ENCODE peak calls at places on chromosomes 11 and 22, in five cellular contexts. U, J, G, A and R are unnamed samples.

GRCh38 chr11:108223449-108224149 is 732 bp downstream of the ATM start:
- DNase-seq in U (no peak), A (no peak), J (no peak), G (no peak), R (no peak)

GRCh38 chr11:107679255-107680024 is 32.4 kb downstream of the SLN start:
- DNase-seq in U (no peak), A (no peak), G (no peak), J (no peak), R (no peak)

GRCh38 chr11:12445001-12445400 is 67.6 kb downstream of the PARVA start:
- DNase-seq in J (no peak), U (no peak), G (no peak), A (no peak), R (no peak)

GRCh38 chr22:50002791-50003190 is 9.8 kb downstream of the IL17REL start:
- DNase-seq in J (no peak), A (no peak), U (no peak), G (no peak), R (no peak)

GRCh38 chr11:86016451-86016850 is 52.4 kb downstream of the PICALM start:
- DNase-seq in A (no peak), G (no peak), U (no peak), J (no peak), R (no peak)

GRCh38 chr22:49413551-49413950 is 414.1 kb downstream of the BRD1 start:
- DNase-seq in G (no peak), A (no peak), J (peak), U (no peak), R (no peak)

GRCh38 chr11:123587559-123587958 is 66.9 kb downstream of the SCN3B start:
- DNase-seq in J (no peak), U (no peak), A (no peak), G (no peak), R (no peak)

GRCh38 chr11:79546366-79546765 is 105.5 kb upstream of the TENM4 start:
- DNase-seq in J (no peak), A (no peak), U (no peak), G (no peak), R (no peak)

GRCh38 chr22:29780781-29781676 is 13.9 kb downstream of the UQCR10 start:
- DNase-seq in U (no peak), A (peak), G (peak), J (no peak), R (no peak)

GRCh38 chr11:74605403-74605802 is 13.0 kb downstream of the POLD3 start:
- DNase-seq in G (no peak), J (no peak), U (no peak), A (no peak), R (no peak)

GRCh38 chr11:77557553-77557952 is 32.2 kb upstream of the AQP11 start:
- DNase-seq in J (no peak), A (no peak), U (no peak), G (peak), R (no peak)

GRCh38 chr11:61897387-61898246 is 6.3 kb upstream of the FADS3 start:
- DNase-seq in G (peak), J (peak), A (no peak), U (peak), R (no peak)

GRCh38 chr11:128953151-128953550 is 10.5 kb upstream of the TP53AIP1 start:
- DNase-seq in A (no peak), U (no peak), G (no peak), J (no peak), R (no peak)

GRCh38 chr11:93838967-93839366 is 11.5 kb downstream of the VSTM5 start:
- DNase-seq in G (no peak), A (no peak), U (no peak), J (no peak), R (no peak)

GRCh38 chr11:103031834-103032233 is 60.1 kb downstream of the DCUN1D5 start:
- DNase-seq in G (no peak), A (peak), J (no peak), U (no peak), R (no peak)

GRCh38 chr11:117966908-117967307 is 19.3 kb upstream of the IL10RA start:
- DNase-seq in J (no peak), A (no peak), U (no peak), G (no peak), R (no peak)

GRCh38 chr11:100719809-100720221 is 32.7 kb downstream of the ARHGAP42 start:
- DNase-seq in J (no peak), U (no peak), A (peak), G (peak), R (peak)

GRCh38 chr11:2892215-2893020 is 6.8 kb upstream of the CDKN1C start:
- DNase-seq in A (no peak), G (peak), J (no peak), U (peak), R (no peak)

GRCh38 chr22:26496456-26496855 is 12.8 kb downstream of the SRRD start:
- DNase-seq in J (no peak), U (no peak), G (no peak), A (no peak), R (no peak)

GRCh38 chr11:69135420-69136363 is 20.0 kb upstream of the SMIM38 start:
- DNase-seq in J (no peak), U (no peak), A (no peak), G (no peak), R (no peak)

GRCh38 chr11:34356130-34356529 is 1.7 kb downstream of the ABTB2 start:
- DNase-seq in G (no peak), U (no peak), J (no peak), A (no peak), R (no peak)

GRCh38 chr11:48169259-48169658 is 47.4 kb upstream of the OR4B1 start:
- DNase-seq in G (no peak), A (no peak), J (no peak), U (no peak), R (no peak)

GRCh38 chr11:34468209-34468841 is 29.6 kb downstream of the CAT start:
- DNase-seq in J (no peak), G (peak), A (no peak), U (no peak), R (peak)

GRCh38 chr11:20127671-20128527 is 32.4 kb downstream of the DBX1 start:
- DNase-seq in J (peak), A (no peak), G (peak), U (peak), R (no peak)

GRCh38 chr11:86202013-86202336 is 42.6 kb upstream of the EED start:
- DNase-seq in J (no peak), G (no peak), A (no peak), U (no peak), R (no peak)

DNA sequence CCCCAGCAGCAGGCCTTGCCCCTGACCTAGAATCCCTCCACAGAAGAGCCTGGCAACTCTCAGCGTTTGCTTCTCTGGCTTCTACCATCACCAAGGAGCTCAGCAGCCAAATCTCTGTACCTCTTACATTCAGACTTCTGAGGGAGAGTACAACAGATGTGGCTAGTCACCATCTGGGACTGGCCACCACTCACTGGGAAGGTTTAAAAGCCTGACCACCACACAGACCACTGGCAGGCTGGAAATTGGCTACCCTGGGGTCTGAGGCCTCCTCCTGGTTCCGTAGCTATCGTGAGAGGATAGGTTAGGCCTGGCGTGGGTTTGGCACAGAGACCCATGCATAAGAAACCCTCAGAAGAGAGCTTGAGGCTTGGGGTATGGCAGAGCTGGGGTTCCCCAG is 478.5 kb upstream of the CADM1 start:
- DNase-seq in G (no peak), J (no peak), A (no peak), U (no peak), R (no peak)
- TF ChIP-seq CTCF in G (no peak), J (no peak), A (no peak), U (no peak), R (no peak)

GRCh38 chr11:110303414-110303826 is 7.0 kb upstream of the RDX start:
- DNase-seq in A (no peak), U (no peak), G (no peak), J (no peak), R (no peak)
- H3K4me3 ChIP-seq in A (no peak), U (no peak), G (no peak), J (no peak), R (no peak)

DNA sequence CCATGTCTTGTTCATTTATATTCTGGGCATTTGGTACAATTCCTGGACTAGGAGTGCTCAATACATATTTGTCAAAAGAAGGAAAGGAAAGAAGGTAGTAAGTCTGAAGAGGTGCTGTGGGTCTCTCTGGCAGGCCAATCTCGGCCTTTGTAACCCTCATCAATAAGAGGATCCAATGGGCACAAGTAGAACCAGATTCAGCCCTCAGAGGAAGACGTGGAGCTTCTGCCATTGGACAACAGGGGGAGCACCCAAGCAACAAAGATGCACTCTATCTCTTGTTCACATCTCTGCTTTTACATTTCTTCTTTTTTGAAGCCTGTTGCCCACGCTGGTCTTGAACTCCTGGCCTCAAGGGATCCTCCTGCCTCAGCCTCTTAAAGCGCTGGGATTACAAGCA is 2.2 kb upstream of the VPS11 start:
- DNase-seq in U (no peak), G (no peak), A (no peak), J (no peak), R (peak)
- TF ChIP-seq CTCF in U (peak), G (peak), A (peak), J (no peak), R (peak)

DNA sequence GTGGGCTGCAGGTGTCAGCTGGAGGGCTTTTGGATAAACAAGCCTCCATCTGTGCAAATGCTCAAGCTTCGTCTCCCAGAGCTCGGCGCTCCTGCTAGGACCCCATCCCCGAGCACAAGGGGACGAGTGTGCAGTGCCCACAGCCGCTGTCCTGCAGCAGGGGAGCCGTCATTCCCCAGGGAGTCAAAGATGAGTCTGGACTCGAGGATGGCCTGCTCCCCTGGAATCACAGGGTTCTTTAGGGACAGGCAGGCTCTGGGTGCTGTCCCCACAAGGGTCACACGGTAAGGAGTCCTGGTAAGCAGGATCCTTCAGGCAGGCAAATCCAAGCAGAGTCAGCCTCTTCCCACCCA is 50.2 kb downstream of the APOL1 start:
- DNase-seq in U (no peak), A (no peak), G (no peak), J (no peak), R (no peak)
- H3K4me3 ChIP-seq in U (no peak), A (no peak), G (no peak), J (no peak), R (no peak)

GRCh38 chr22:44914026-44914721 is 95.6 kb downstream of the PHF21B start:
- DNase-seq in J (no peak), G (no peak), A (no peak), U (no peak), R (no peak)

GRCh38 chr22:44915441-44915840 is 94.4 kb downstream of the PHF21B start:
- DNase-seq in J (no peak), U (peak), A (no peak), G (no peak), R (no peak)

GRCh38 chr22:44916281-44917231 is 93.2 kb downstream of the PHF21B start:
- DNase-seq in A (no peak), G (no peak), U (peak), J (no peak), R (no peak)

GRCh38 chr22:44909241-44909640 is 100.6 kb downstream of the PHF21B start:
- DNase-seq in A (no peak), J (peak), U (no peak), G (no peak), R (no peak)

GRCh38 chr22:44913198-44913983 is 96.4 kb downstream of the PHF21B start:
- DNase-seq in G (no peak), U (peak), A (no peak), J (no peak), R (no peak)
- TF ChIP-seq CTCF in G (no peak), U (no peak), A (no peak), J (no peak), R (no peak)

DNA sequence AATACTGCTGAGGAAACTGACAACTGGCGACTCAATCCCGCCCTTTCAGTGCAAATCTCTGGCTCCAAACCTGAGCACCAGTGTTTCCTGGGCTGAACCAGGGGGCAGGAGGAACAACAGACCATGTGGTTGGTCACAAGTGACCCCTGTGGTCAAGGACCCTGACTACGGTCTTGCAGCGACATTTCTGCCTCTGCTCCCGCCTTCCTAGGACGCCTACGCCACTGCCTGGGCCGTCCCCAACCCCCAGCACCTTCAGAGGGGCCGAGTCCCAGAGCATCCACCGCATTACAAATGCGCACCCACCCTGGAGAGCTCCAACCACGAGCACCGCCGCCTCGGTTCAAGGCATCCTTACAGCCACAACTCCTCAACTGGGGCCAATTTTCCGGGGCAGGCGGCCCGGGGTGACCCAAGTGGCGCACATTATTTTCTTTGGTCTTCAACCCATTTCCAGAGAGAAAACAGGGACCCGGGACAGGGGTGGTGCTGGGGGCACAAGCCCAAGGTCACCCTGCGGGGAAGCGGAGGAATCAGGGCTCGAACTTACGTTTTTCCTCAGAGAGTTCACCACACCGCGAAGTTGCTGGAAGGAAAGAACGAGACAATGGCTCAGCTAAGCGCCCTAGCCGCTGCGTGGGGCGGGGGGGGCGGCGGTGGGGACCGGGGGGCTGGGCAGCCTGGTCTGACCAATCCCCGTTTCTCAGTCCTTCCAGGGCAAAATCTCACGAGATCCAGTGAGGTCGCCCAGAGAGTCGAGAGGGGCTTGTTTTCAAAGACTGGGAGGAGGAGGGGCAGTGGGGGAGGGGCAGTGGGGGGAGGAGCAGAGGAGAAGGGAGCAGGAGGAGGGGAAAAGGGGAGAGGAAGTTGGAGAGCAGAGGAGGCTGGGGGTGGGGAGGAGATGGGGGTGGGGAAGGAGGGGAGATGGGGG is 1.8 kb downstream of the PRAME start:
- DNase-seq in G (no peak), J (no peak), A (no peak), U (no peak), R (no peak)
- H3K4me3 ChIP-seq in G (no peak), J (no peak), A (no peak), U (no peak), R (no peak)